ENCODE peak calls at places on chromosome 18, in five cellular contexts. One of them, this sample, is unnamed.

GRCh38 chr18:5455644-5456043 is 88.2 kb downstream of the EPB41L3 start:
- DNase-seq in fibroblast of lung: peak; percentile 66
- DNase-seq in left ventricle myocardium inferior: no peak
- DNase-seq in mammary epithelial cell: no peak
- DNase-seq in tibial nerve: no peak
- DNase-seq in this sample: no peak

GRCh38 chr18:48409591-48410094 is 460 bp upstream of the ZBTB7C start:
- DNase-seq in fibroblast of lung: peak; percentile 23
- DNase-seq in left ventricle myocardium inferior: peak; percentile 54
- DNase-seq in mammary epithelial cell: peak; percentile 59
- DNase-seq in tibial nerve: no peak
- DNase-seq in this sample: peak; percentile 54

GRCh38 chr18:24792164-24792563 is 331.7 kb downstream of the HRH4 start:
- DNase-seq in fibroblast of lung: no peak
- DNase-seq in left ventricle myocardium inferior: no peak
- DNase-seq in mammary epithelial cell: no peak
- DNase-seq in tibial nerve: no peak
- DNase-seq in this sample: peak; percentile 15

GRCh38 chr18:42048150-42048549 is 93.1 kb downstream of the PIK3C3 start:
- DNase-seq in fibroblast of lung: peak; percentile 90
- DNase-seq in left ventricle myocardium inferior: no peak
- DNase-seq in mammary epithelial cell: peak; percentile 86
- DNase-seq in tibial nerve: no peak
- DNase-seq in this sample: no peak

GRCh38 chr18:10304853-10305252 is 149.6 kb upstream of the APCDD1 start:
- DNase-seq in fibroblast of lung: peak; percentile 91
- DNase-seq in left ventricle myocardium inferior: no peak
- DNase-seq in mammary epithelial cell: peak; percentile 70
- DNase-seq in tibial nerve: peak; percentile 62
- DNase-seq in this sample: no peak

GRCh38 chr18:26468931-26469340 is 79.4 kb downstream of the KCTD1 start:
- DNase-seq in fibroblast of lung: no peak
- DNase-seq in left ventricle myocardium inferior: no peak
- DNase-seq in mammary epithelial cell: no peak
- DNase-seq in tibial nerve: no peak
- DNase-seq in this sample: peak; percentile 74

GRCh38 chr18:59665057-59666007 is 31.9 kb downstream of the CCBE1 start:
- DNase-seq in fibroblast of lung: peak; percentile 85
- DNase-seq in left ventricle myocardium inferior: no peak
- DNase-seq in mammary epithelial cell: no peak
- DNase-seq in tibial nerve: no peak
- DNase-seq in this sample: no peak

GRCh38 chr18:67463829-67464228 is 52.7 kb downstream of the DSEL start:
- DNase-seq in fibroblast of lung: no peak
- DNase-seq in left ventricle myocardium inferior: no peak
- DNase-seq in mammary epithelial cell: peak; percentile 17
- DNase-seq in tibial nerve: no peak
- DNase-seq in this sample: no peak

GRCh38 chr18:58897994-58898393 is 33.3 kb downstream of the ZNF532 start:
- DNase-seq in fibroblast of lung: no peak
- DNase-seq in left ventricle myocardium inferior: no peak
- DNase-seq in mammary epithelial cell: no peak
- DNase-seq in tibial nerve: no peak
- DNase-seq in this sample: no peak

GRCh38 chr18:30093376-30093775 is 949.2 kb downstream of the DSC3 start:
- DNase-seq in fibroblast of lung: no peak
- DNase-seq in left ventricle myocardium inferior: no peak
- DNase-seq in mammary epithelial cell: no peak
- DNase-seq in tibial nerve: no peak
- DNase-seq in this sample: no peak

GRCh38 chr18:49149011-49149410 is 198.2 kb upstream of the SMAD7 start:
- DNase-seq in fibroblast of lung: no peak
- DNase-seq in left ventricle myocardium inferior: no peak
- DNase-seq in mammary epithelial cell: no peak
- DNase-seq in tibial nerve: no peak
- DNase-seq in this sample: no peak

GRCh38 chr18:11470941-11471340 is 138.5 kb upstream of the SLC35G4 start:
- DNase-seq in fibroblast of lung: no peak
- DNase-seq in left ventricle myocardium inferior: no peak
- DNase-seq in mammary epithelial cell: no peak
- DNase-seq in tibial nerve: no peak
- DNase-seq in this sample: no peak

GRCh38 chr18:7370812-7371211 is 139.9 kb downstream of the LRRC30 start:
- DNase-seq in fibroblast of lung: no peak
- DNase-seq in left ventricle myocardium inferior: peak; percentile 69
- DNase-seq in mammary epithelial cell: no peak
- DNase-seq in tibial nerve: peak; percentile 21
- DNase-seq in this sample: no peak

GRCh38 chr18:58911766-58912165 is 47.1 kb downstream of the ZNF532 start:
- DNase-seq in fibroblast of lung: no peak
- DNase-seq in left ventricle myocardium inferior: peak; percentile 26
- DNase-seq in mammary epithelial cell: no peak
- DNase-seq in tibial nerve: peak; percentile 30
- DNase-seq in this sample: no peak

GRCh38 chr18:37564796-37565137 is 831 bp downstream of the CELF4 start:
- DNase-seq in fibroblast of lung: peak; percentile 48
- DNase-seq in left ventricle myocardium inferior: peak; percentile 67
- DNase-seq in mammary epithelial cell: peak; percentile 34
- DNase-seq in tibial nerve: peak; percentile 44
- DNase-seq in this sample: no peak

GRCh38 chr18:50097702-50098101 is 97.2 kb downstream of the MYO5B start:
- DNase-seq in fibroblast of lung: no peak
- DNase-seq in left ventricle myocardium inferior: no peak
- DNase-seq in mammary epithelial cell: peak; percentile 99
- DNase-seq in tibial nerve: no peak
- DNase-seq in this sample: no peak

GRCh38 chr18:51149605-51150429 is 47.7 kb downstream of the MEX3C start:
- DNase-seq in fibroblast of lung: peak; percentile 2
- DNase-seq in left ventricle myocardium inferior: no peak
- DNase-seq in mammary epithelial cell: peak; percentile 77
- DNase-seq in tibial nerve: no peak
- DNase-seq in this sample: no peak

GRCh38 chr18:55515946-55516710 is 71.9 kb downstream of the TCF4 start:
- DNase-seq in fibroblast of lung: no peak
- DNase-seq in left ventricle myocardium inferior: no peak
- DNase-seq in mammary epithelial cell: no peak
- DNase-seq in tibial nerve: no peak
- DNase-seq in this sample: no peak

GRCh38 chr18:22564036-22564435 is 146.3 kb upstream of the CTAGE1 start:
- DNase-seq in fibroblast of lung: no peak
- DNase-seq in left ventricle myocardium inferior: no peak
- DNase-seq in mammary epithelial cell: peak; percentile 56
- DNase-seq in tibial nerve: no peak
- DNase-seq in this sample: no peak

GRCh38 chr18:61334491-61334850 is 1.2 kb downstream of the CDH20 start:
- DNase-seq in fibroblast of lung: peak; percentile 3
- DNase-seq in left ventricle myocardium inferior: no peak
- DNase-seq in mammary epithelial cell: no peak
- DNase-seq in tibial nerve: no peak
- DNase-seq in this sample: no peak

GRCh38 chr18:7830468-7830867 is 263.4 kb downstream of the PTPRM start:
- DNase-seq in fibroblast of lung: no peak
- DNase-seq in left ventricle myocardium inferior: no peak
- DNase-seq in mammary epithelial cell: no peak
- DNase-seq in tibial nerve: no peak
- DNase-seq in this sample: no peak

GRCh38 chr18:28013064-28013463 is 163.9 kb downstream of the CDH2 start:
- DNase-seq in fibroblast of lung: peak; percentile 52
- DNase-seq in left ventricle myocardium inferior: no peak
- DNase-seq in mammary epithelial cell: no peak
- DNase-seq in tibial nerve: no peak
- DNase-seq in this sample: no peak
- TF ChIP-seq CTCF in fibroblast of lung: peak; percentile 45
- TF ChIP-seq CTCF in left ventricle myocardium inferior: peak; percentile 54
- TF ChIP-seq CTCF in mammary epithelial cell: peak; percentile 32
- TF ChIP-seq CTCF in tibial nerve: no peak
- TF ChIP-seq CTCF in this sample: no peak

DNA sequence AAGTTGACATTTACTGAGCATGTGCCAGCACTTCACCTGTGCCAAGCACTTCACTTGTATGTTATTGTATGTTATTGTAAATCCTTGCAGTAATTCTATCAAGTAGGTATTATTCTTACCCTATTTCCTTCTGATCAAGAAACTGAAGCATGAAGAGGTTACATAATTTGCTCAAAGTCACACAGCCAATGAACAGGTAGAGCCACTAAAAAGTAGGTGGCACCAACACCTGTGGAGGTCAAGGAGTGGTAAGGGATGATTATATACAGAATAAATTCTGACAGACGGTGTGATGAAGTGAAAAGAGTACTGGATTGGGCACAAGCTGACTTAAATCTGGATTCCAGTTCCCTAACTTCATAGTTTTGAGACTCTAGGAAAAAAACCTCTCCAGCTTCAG is 71.0 kb downstream of the SPIRE1 start:
- DNase-seq in fibroblast of lung: no peak
- DNase-seq in left ventricle myocardium inferior: no peak
- DNase-seq in mammary epithelial cell: no peak
- DNase-seq in tibial nerve: no peak
- DNase-seq in this sample: no peak
- H3K27ac ChIP-seq in fibroblast of lung: no peak overlapping the region
- H3K27ac ChIP-seq in left ventricle myocardium inferior: no peak overlapping the region
- H3K27ac ChIP-seq in mammary epithelial cell: no peak overlapping the region
- H3K27ac ChIP-seq in tibial nerve: no peak overlapping the region
- H3K27ac ChIP-seq in this sample: no peak overlapping the region

GRCh38 chr18:79983253-79983652 is 5.1 kb downstream of the TXNL4A start:
- DNase-seq in fibroblast of lung: no peak
- DNase-seq in left ventricle myocardium inferior: no peak
- DNase-seq in mammary epithelial cell: no peak
- DNase-seq in tibial nerve: no peak
- DNase-seq in this sample: no peak
- H3K36me3 ChIP-seq in fibroblast of lung: peaks cover 3% of the 10 kb centered on the region
- H3K36me3 ChIP-seq in left ventricle myocardium inferior: peaks cover 6% of the 10 kb centered on the region
- H3K36me3 ChIP-seq in mammary epithelial cell: peaks cover 7% of the 10 kb centered on the region
- H3K36me3 ChIP-seq in tibial nerve: peaks cover 31% of the 10 kb centered on the region
- H3K36me3 ChIP-seq in this sample: peaks cover 68% of the 10 kb centered on the region

DNA sequence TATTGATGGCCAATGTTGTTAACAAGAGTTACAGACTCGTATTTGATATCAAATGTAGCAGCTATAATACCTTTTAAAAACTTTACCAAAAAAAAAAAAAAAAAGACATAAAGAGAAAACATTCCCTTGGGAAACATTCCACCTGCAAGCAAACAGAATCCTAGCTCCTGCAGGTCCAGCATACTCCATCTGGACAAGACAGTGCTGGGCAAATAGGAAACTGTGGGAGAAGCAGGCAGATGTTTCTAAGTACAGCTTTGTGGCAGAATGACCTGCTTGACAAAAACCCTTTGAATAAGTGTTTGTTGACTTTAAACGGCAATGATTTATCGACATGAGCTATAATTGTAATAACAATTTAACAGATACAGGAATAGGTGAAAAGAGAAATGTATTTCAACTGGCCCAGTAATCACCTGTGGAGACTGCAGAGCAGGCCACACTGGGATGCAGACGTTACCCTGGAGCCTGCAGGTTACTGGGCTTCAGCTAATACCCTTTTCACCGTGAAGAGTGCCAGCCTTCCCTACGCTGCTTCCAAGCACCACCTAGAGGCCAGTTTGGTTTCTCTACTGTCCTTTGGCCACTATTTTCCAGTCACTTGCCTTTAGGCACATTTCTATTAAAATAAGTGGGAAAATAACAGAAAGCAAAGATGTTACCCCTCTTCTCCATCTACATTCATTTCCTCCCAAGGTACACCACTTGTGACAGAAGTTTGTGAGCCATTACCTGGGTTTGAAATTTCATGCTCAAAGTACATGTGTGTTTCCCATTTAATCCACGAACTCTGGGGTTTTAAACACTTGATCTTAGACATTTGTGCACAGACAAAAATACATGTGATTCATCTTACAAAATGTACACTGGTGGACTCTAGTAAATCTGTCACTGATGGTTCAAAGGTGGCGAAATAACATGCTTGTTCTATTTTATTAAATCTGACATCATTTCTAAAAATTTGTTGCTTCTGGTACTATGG is 96.9 kb upstream of the ZNF397 start:
- DNase-seq in fibroblast of lung: peak; percentile 73
- DNase-seq in left ventricle myocardium inferior: no peak
- DNase-seq in mammary epithelial cell: peak; percentile 27
- DNase-seq in tibial nerve: peak; percentile 68
- DNase-seq in this sample: peak; percentile 60
- TF ChIP-seq CTCF in fibroblast of lung: peak; percentile 87
- TF ChIP-seq CTCF in left ventricle myocardium inferior: peak; percentile 85
- TF ChIP-seq CTCF in mammary epithelial cell: peak; percentile 86
- TF ChIP-seq CTCF in tibial nerve: peak; percentile 75
- TF ChIP-seq CTCF in this sample: peak; percentile 88

GRCh38 chr18:9296233-9297006 is 38.2 kb upstream of the TWSG1 start:
- DNase-seq in fibroblast of lung: peak; percentile 51
- DNase-seq in left ventricle myocardium inferior: no peak
- DNase-seq in mammary epithelial cell: no peak
- DNase-seq in tibial nerve: no peak
- DNase-seq in this sample: no peak

GRCh38 chr18:9292047-9292446 is 42.5 kb upstream of the TWSG1 start:
- DNase-seq in fibroblast of lung: no peak
- DNase-seq in left ventricle myocardium inferior: no peak
- DNase-seq in mammary epithelial cell: no peak
- DNase-seq in tibial nerve: no peak
- DNase-seq in this sample: no peak

GRCh38 chr18:9293948-9294347 is 40.6 kb upstream of the TWSG1 start:
- DNase-seq in fibroblast of lung: no peak
- DNase-seq in left ventricle myocardium inferior: no peak
- DNase-seq in mammary epithelial cell: no peak
- DNase-seq in tibial nerve: no peak
- DNase-seq in this sample: no peak

GRCh38 chr18:9297007-9297393 is 37.6 kb upstream of the TWSG1 start:
- DNase-seq in fibroblast of lung: no peak
- DNase-seq in left ventricle myocardium inferior: no peak
- DNase-seq in mammary epithelial cell: no peak
- DNase-seq in tibial nerve: no peak
- DNase-seq in this sample: no peak
- H3K27ac ChIP-seq in fibroblast of lung: no peak overlapping the region
- H3K27ac ChIP-seq in left ventricle myocardium inferior: no peak overlapping the region
- H3K27ac ChIP-seq in mammary epithelial cell: no peak overlapping the region
- H3K27ac ChIP-seq in tibial nerve: no peak overlapping the region
- H3K27ac ChIP-seq in this sample: no peak overlapping the region

This sample was measured in WERI-Rb-1.